ENCODE peak calls at places on chromosomes 2 and 18, in nine cellular contexts. M is heart right ventricle; E is NCI-H510A treated with DMSO at 0.1 percent for 48 hours; T is fibroblast of lung; V is A549; D is activated effector memory CD4-positive, alpha-beta T cell treated with Interleukin-2 at 50 U/mL for 16 hours; C is NCI-H226; L is AG08395; O is KBM-7. W is an unnamed sample.

GRCh38 chr18:50970006-50970405 is 2.2 kb downstream of the ELAC1 start:
- DNase-seq in C (no peak), D (no peak), V (no peak), O (no peak), L (no peak), T (no peak), E (peak), M (peak), W (no peak)

GRCh38 chr2:49255325-49256023 is 101.2 kb upstream of the FSHR start:
- DNase-seq in E (peak), T (peak), M (no peak), C (no peak), O (no peak), L (peak), D (no peak), V (no peak), W (peak)

GRCh38 chr2:6846967-6847695 is 18.6 kb downstream of the CMPK2 start:
- DNase-seq in E (no peak), D (no peak), L (no peak), V (no peak), M (no peak), T (no peak), C (peak), O (no peak), W (no peak)

GRCh38 chr2:176531608-176532007 is 262.4 kb downstream of the MTX2 start:
- DNase-seq in V (no peak), E (no peak), C (no peak), L (no peak), M (no peak), D (no peak), T (no peak), O (no peak), W (no peak)

GRCh38 chr18:48605408-48605845 is 66.6 kb downstream of the CTIF start:
- DNase-seq in M (no peak), E (no peak), O (peak), L (no peak), D (no peak), V (no peak), T (no peak), C (peak), W (peak)

GRCh38 chr2:48233005-48233404 is 296.9 kb upstream of the STON1 start:
- DNase-seq in M (no peak), D (no peak), T (no peak), O (no peak), C (no peak), V (no peak), L (no peak), E (no peak), W (no peak)

GRCh38 chr2:240391111-240392051 is 44.1 kb upstream of the GPC1 start:
- DNase-seq in D (no peak), C (no peak), M (no peak), L (no peak), E (no peak), T (no peak), O (no peak), V (no peak), W (no peak)

GRCh38 chr18:67599277-67599676 is 82.8 kb upstream of the DSEL start:
- DNase-seq in L (peak), M (no peak), C (no peak), T (peak), E (no peak), D (no peak), O (no peak), V (no peak), W (no peak)

GRCh38 chr2:63047534-63048281 is 2.9 kb upstream of the OTX1 start:
- DNase-seq in M (no peak), O (no peak), L (no peak), T (no peak), E (no peak), V (no peak), C (no peak), D (no peak), W (no peak)

GRCh38 chr2:26840937-26841610 is 6.9 kb upstream of the DPYSL5 start:
- DNase-seq in D (no peak), M (no peak), C (no peak), O (peak), V (peak), T (no peak), E (no peak), L (no peak), W (peak)

GRCh38 chr2:85908506-85908905 is 19.7 kb upstream of the ST3GAL5 start:
- DNase-seq in M (no peak), O (no peak), L (no peak), D (no peak), C (no peak), E (no peak), V (no peak), T (no peak), W (no peak)

GRCh38 chr2:181779288-181779871 is 99.1 kb upstream of the NEUROD1 start:
- DNase-seq in T (no peak), O (peak), L (no peak), E (no peak), V (no peak), D (no peak), M (no peak), C (peak), W (no peak)

GRCh38 chr2:160352492-160352891 is 141.1 kb downstream of the RBMS1 start:
- DNase-seq in L (no peak), V (peak), T (peak), D (no peak), O (no peak), E (peak), C (peak), M (no peak), W (no peak)

GRCh38 chr2:103656558-103656957 is 894.7 kb downstream of the TMEM182 start:
- DNase-seq in L (no peak), E (no peak), D (no peak), V (no peak), O (peak), C (no peak), T (no peak), M (no peak), W (no peak)

GRCh38 chr18:8339958-8340357 is 269.3 kb upstream of the RAB12 start:
- DNase-seq in T (no peak), O (no peak), E (no peak), V (no peak), L (no peak), M (peak), D (no peak), C (no peak), W (no peak)

GRCh38 chr2:17583166-17583565 is 42.7 kb downstream of the VSNL1 start:
- DNase-seq in D (no peak), L (no peak), O (no peak), C (peak), V (no peak), T (peak), M (no peak), E (no peak), W (no peak)

GRCh38 chr2:201071305-201072200 is at the start of the genes HYCC2 and NDUFB3:
- DNase-seq in O (peak), T (peak), L (peak), V (peak), D (peak), C (peak), M (peak), E (peak), W (peak)

GRCh38 chr2:85999131-85999831 is 106.4 kb downstream of the POLR1A start:
- DNase-seq in O (peak), M (no peak), E (no peak), L (peak), D (peak), T (no peak), C (peak), V (no peak), W (no peak)

GRCh38 chr2:43368483-43369385 is 142.3 kb upstream of the ZFP36L2 start:
- DNase-seq in V (no peak), E (no peak), T (peak), C (no peak), O (no peak), M (no peak), L (peak), D (no peak), W (no peak)

GRCh38 chr18:49398331-49398730 is 62.1 kb downstream of the DYM start:
- DNase-seq in L (peak), T (no peak), C (no peak), D (no peak), E (no peak), V (no peak), M (no peak), O (no peak), W (no peak)

GRCh38 chr2:45585267-45585861 is 25.7 kb downstream of the SRBD1 start:
- DNase-seq in M (no peak), V (peak), C (peak), E (peak), D (no peak), L (peak), O (peak), T (peak), W (no peak)

GRCh38 chr18:24465491-24465890 is 5.1 kb downstream of the HRH4 start:
- DNase-seq in L (no peak), E (no peak), T (no peak), D (no peak), M (no peak), O (no peak), V (no peak), C (no peak), W (no peak)

GRCh38 chr18:26134110-26134509 is 441 bp downstream of the PSMA8 start:
- DNase-seq in D (no peak), C (no peak), O (no peak), L (no peak), E (no peak), M (no peak), V (no peak), T (no peak), W (no peak)

GRCh38 chr2:133063792-133064191 is 393.8 kb upstream of the LYPD1 start:
- DNase-seq in L (no peak), V (no peak), T (peak), C (no peak), D (no peak), M (no peak), O (peak), E (no peak), W (no peak)

GRCh38 chr2:220703279-220703678 is 868.8 kb downstream of the EPHA4 start:
- DNase-seq in T (no peak), C (peak), M (no peak), O (no peak), D (no peak), E (no peak), V (no peak), L (no peak), W (no peak)

GRCh38 chr18:63410792-63411191 is 11.5 kb downstream of the VPS4B start:
- DNase-seq in E (no peak), M (no peak), C (peak), V (no peak), L (peak), D (no peak), T (peak), O (no peak), W (no peak)

GRCh38 chr2:113770929-113771328 is 14.5 kb upstream of the SLC35F5 start:
- DNase-seq in D (no peak), E (no peak), O (no peak), V (no peak), T (no peak), L (no peak), C (no peak), M (no peak), W (no peak)

GRCh38 chr18:79203017-79203605 is 133.9 kb downstream of the ATP9B start:
- DNase-seq in D (no peak), T (no peak), L (no peak), M (no peak), O (no peak), V (no peak), E (no peak), C (peak), W (no peak)

GRCh38 chr2:37653805-37654378 is 17.6 kb downstream of the CDC42EP3 start:
- DNase-seq in V (no peak), C (peak), O (peak), M (peak), D (no peak), T (no peak), E (no peak), L (peak), W (no peak)

GRCh38 chr18:21740724-21741510 is at the start of gene MIB1:
- DNase-seq in O (peak), L (peak), E (peak), V (peak), D (no peak), T (peak), M (peak), C (peak), W (peak)

GRCh38 chr2:1829831-1830230 is 85.5 kb upstream of the PXDN start:
- DNase-seq in V (no peak), M (no peak), C (no peak), O (no peak), E (peak), L (no peak), D (no peak), T (no peak), W (no peak)

GRCh38 chr2:14712091-14712490 is 79.6 kb downstream of the LRATD1 start:
- DNase-seq in C (no peak), M (no peak), E (no peak), V (no peak), T (peak), D (no peak), O (no peak), L (peak), W (no peak)

GRCh38 chr2:109162999-109163398 is 34.0 kb downstream of the SH3RF3 start:
- DNase-seq in L (no peak), T (peak), C (no peak), E (no peak), V (no peak), D (no peak), M (peak), O (no peak), W (no peak)

GRCh38 chr2:129885735-129886134 is 93.7 kb upstream of the RAB6C start:
- DNase-seq in T (no peak), M (no peak), D (no peak), C (no peak), E (no peak), O (peak), L (no peak), V (no peak), W (no peak)

GRCh38 chr2:101442042-101442666 is 32.8 kb downstream of the RFX8 start:
- DNase-seq in V (no peak), O (no peak), L (peak), E (no peak), D (no peak), M (no peak), T (peak), C (peak), W (no peak)

GRCh38 chr2:178195390-178196166 is 1.3 kb downstream of the OSBPL6 start:
- DNase-seq in E (peak), M (no peak), O (no peak), L (no peak), D (no peak), C (no peak), V (peak), T (peak), W (no peak)

GRCh38 chr2:149134335-149134923 is 95.9 kb downstream of the LYPD6B start:
- DNase-seq in O (no peak), V (no peak), T (no peak), C (no peak), L (no peak), D (no peak), M (no peak), E (no peak), W (no peak)

W was measured in NCI-H1436.